ENCODE peak calls at places on chromosome 20, in five cellular contexts. K, T, M, N and Y are unnamed samples.

GRCh38 chr20:10079964-10080363 is 45.2 kb downstream of the ANKEF1 start:
- DNase-seq in N (no peak), K (no peak), M (no peak), T (peak), Y (no peak)

GRCh38 chr20:47318596-47319516 is 37.6 kb downstream of the ZMYND8 start:
- DNase-seq in N (no peak), K (no peak), M (no peak), T (peak), Y (no peak)

GRCh38 chr20:44448753-44449546 is 26.7 kb upstream of the TTPAL start:
- DNase-seq in T (peak), N (peak), K (no peak), M (no peak), Y (no peak)

GRCh38 chr20:62740286-62741141 is 31.9 kb downstream of the NTSR1 start:
- DNase-seq in K (peak), M (peak), N (peak), T (peak), Y (peak)

GRCh38 chr20:36399147-36399968 is 93.2 kb downstream of the DLGAP4 start:
- DNase-seq in M (no peak), K (no peak), T (peak), N (peak), Y (no peak)

GRCh38 chr20:38320221-38320620 is 16.3 kb downstream of the BPI start:
- DNase-seq in T (no peak), N (no peak), K (no peak), M (no peak), Y (no peak)

GRCh38 chr20:53599910-53600632 is 6.4 kb upstream of the ZNF217 start:
- DNase-seq in K (no peak), T (no peak), M (no peak), N (no peak), Y (no peak)

GRCh38 chr20:47786763-47787107 is 1.5 kb upstream of the SULF2 start:
- DNase-seq in K (no peak), T (no peak), N (no peak), M (no peak), Y (no peak)

GRCh38 chr20:45257711-45258110 is 3.3 kb upstream of the SLPI start:
- DNase-seq in K (no peak), T (no peak), M (no peak), N (no peak), Y (no peak)

GRCh38 chr20:63863798-63864544 is 1.1 kb upstream of the TPD52L2 start:
- DNase-seq in M (peak), K (no peak), N (peak), T (peak), Y (peak)

GRCh38 chr20:53829706-53830521 is 236.3 kb upstream of the ZNF217 start:
- DNase-seq in M (no peak), N (peak), T (peak), K (no peak), Y (no peak)

GRCh38 chr20:23205221-23205620 is 119.1 kb upstream of the CD93 start:
- DNase-seq in T (no peak), N (no peak), M (no peak), K (no peak), Y (no peak)

GRCh38 chr20:63178445-63178818 is 37.5 kb downstream of the YTHDF1 start:
- DNase-seq in K (no peak), N (no peak), T (no peak), M (no peak), Y (no peak)